ENCODE peak calls at places on chromosome 21, in five cellular contexts. B is cardiac muscle cell, W is IMR-90, I is HAP-1, K is lung. D is an unnamed sample. For H3K36me3, the result is how much of the 10 kb centered on the place peaks cover.

GRCh38 chr21:33901421-33902288 is 13.9 kb downstream of the ATP5PO start:
- DNase-seq in I (peak), K (no peak), W (peak), B (peak), D (peak)

GRCh38 chr21:29443398-29444010 is 144.8 kb downstream of the BACH1 start:
- DNase-seq in I (no peak), K (no peak), W (no peak), B (no peak), D (no peak)

GRCh38 chr21:26100573-26100972 is 70.0 kb downstream of the APP start:
- DNase-seq in W (no peak), I (no peak), B (no peak), K (no peak), D (peak)

GRCh38 chr21:17731554-17731953 is 87.6 kb downstream of the C21orf91 start:
- DNase-seq in B (no peak), I (no peak), K (no peak), W (no peak), D (no peak)

GRCh38 chr21:37339527-37339889 is 27.1 kb upstream of the DYRK1A start:
- DNase-seq in B (no peak), I (no peak), K (no peak), W (no peak), D (no peak)

GRCh38 chr21:36849461-36849860 is 117.0 kb downstream of the HLCS start:
- DNase-seq in B (no peak), W (no peak), I (no peak), K (no peak), D (no peak)

GRCh38 chr21:22516230-22516629 is 1518.0 kb downstream of the NCAM2 start:
- DNase-seq in K (no peak), B (no peak), I (no peak), W (no peak), D (no peak)

GRCh38 chr21:34956416-34957316 is 92.4 kb downstream of the RUNX1 start:
- DNase-seq in K (no peak), I (no peak), W (no peak), B (no peak), D (no peak)

GRCh38 chr21:19343711-19344110 is 940.1 kb upstream of the TMPRSS15 start:
- DNase-seq in K (no peak), I (no peak), W (no peak), B (no peak), D (no peak)

GRCh38 chr21:31413698-31414097 is 69.6 kb upstream of the TIAM1 start:
- DNase-seq in I (no peak), B (no peak), W (no peak), K (no peak), D (no peak)

GRCh38 chr21:36835383-36835795 is 131.1 kb downstream of the HLCS start:
- DNase-seq in W (no peak), B (peak), I (no peak), K (no peak), D (peak)

GRCh38 chr21:28704746-28705145 is 287.9 kb downstream of the LTN1 start:
- DNase-seq in B (peak), K (no peak), I (no peak), W (peak), D (no peak)

GRCh38 chr21:34185051-34185750 is 111.8 kb downstream of the MRPS6 start:
- DNase-seq in W (no peak), B (no peak), K (no peak), I (no peak), D (peak)

GRCh38 chr21:33392586-33392985 is 10.6 kb upstream of the IFNGR2 start:
- DNase-seq in B (no peak), W (no peak), I (no peak), K (no peak), D (no peak)

GRCh38 chr21:37717534-37717933 is 198.7 kb downstream of the KCNJ6 start:
- DNase-seq in W (no peak), K (no peak), B (no peak), I (no peak), D (no peak)

GRCh38 chr21:32413697-32414578 is 1.4 kb downstream of the EVA1C start:
- DNase-seq in W (no peak), B (no peak), K (peak), I (no peak), D (no peak)

GRCh38 chr21:37101384-37101783 is 28.3 kb downstream of the TTC3 start:
- DNase-seq in B (no peak), K (no peak), W (peak), I (no peak), D (no peak)

GRCh38 chr21:31334648-31335121 is 9.4 kb downstream of the TIAM1 start:
- DNase-seq in I (no peak), W (no peak), K (no peak), B (no peak), D (no peak)

GRCh38 chr21:31894441-31894840 is 21.6 kb downstream of the HUNK start:
- DNase-seq in K (no peak), B (no peak), W (no peak), I (no peak), D (peak)

GRCh38 chr21:37118187-37118826 is 45.3 kb downstream of the TTC3 start:
- DNase-seq in I (no peak), K (no peak), B (no peak), W (no peak), D (no peak)

GRCh38 chr21:14070049-14070893 is 140.5 kb downstream of the LIPI start:
- DNase-seq in B (no peak), W (no peak), I (no peak), K (no peak), D (no peak)

GRCh38 chr21:35511298-35512162 is 462.4 kb upstream of the RUNX1 start:
- DNase-seq in B (no peak), I (no peak), W (peak), K (no peak), D (peak)

GRCh38 chr21:27108228-27108627 is 141.3 kb upstream of the ADAMTS5 start:
- DNase-seq in B (no peak), K (no peak), W (peak), I (no peak), D (no peak)

GRCh38 chr21:29187939-29188338 is 57.5 kb downstream of the MAP3K7CL start:
- DNase-seq in W (peak), I (no peak), B (no peak), K (no peak), D (no peak)

GRCh38 chr21:32193066-32193465 is 85.8 kb downstream of the MIS18A start:
- DNase-seq in B (no peak), K (peak), I (no peak), W (no peak), D (no peak)

GRCh38 chr21:15976807-15977206 is 247.0 kb downstream of the USP25 start:
- DNase-seq in I (peak), B (peak), K (no peak), W (no peak), D (peak)

GRCh38 chr21:25107708-25108107 is 499.6 kb downstream of the MRPL39 start:
- DNase-seq in B (no peak), I (no peak), W (peak), K (no peak), D (no peak)

GRCh38 chr21:33011462-33011861 is 14.3 kb upstream of the OLIG2 start:
- DNase-seq in K (no peak), W (peak), I (no peak), B (no peak), D (peak)

GRCh38 chr21:34833465-34833864 is 164.7 kb downstream of the CLIC6 start:
- DNase-seq in W (no peak), K (no peak), I (no peak), B (no peak), D (no peak)

GRCh38 chr21:19771881-19772280 is 1226.3 kb upstream of the NCAM2 start:
- DNase-seq in K (no peak), W (no peak), B (no peak), I (no peak), D (no peak)

GRCh38 chr21:15063821-15064575 is 802 bp downstream of the NRIP1 start:
- DNase-seq in W (no peak), I (no peak), B (peak), K (peak), D (peak)

GRCh38 chr21:35559128-35559831 is 501.0 kb downstream of the SETD4 start:
- DNase-seq in W (peak), K (no peak), I (no peak), B (no peak), D (peak)

GRCh38 chr21:17925000-17925610 is 105.9 kb upstream of the C21orf91 start:
- DNase-seq in K (peak), B (peak), W (peak), I (peak), D (peak)

GRCh38 chr21:25870084-25870483 is 135.3 kb downstream of the GABPA start:
- DNase-seq in I (no peak), W (no peak), B (no peak), K (no peak), D (no peak)

DNA sequence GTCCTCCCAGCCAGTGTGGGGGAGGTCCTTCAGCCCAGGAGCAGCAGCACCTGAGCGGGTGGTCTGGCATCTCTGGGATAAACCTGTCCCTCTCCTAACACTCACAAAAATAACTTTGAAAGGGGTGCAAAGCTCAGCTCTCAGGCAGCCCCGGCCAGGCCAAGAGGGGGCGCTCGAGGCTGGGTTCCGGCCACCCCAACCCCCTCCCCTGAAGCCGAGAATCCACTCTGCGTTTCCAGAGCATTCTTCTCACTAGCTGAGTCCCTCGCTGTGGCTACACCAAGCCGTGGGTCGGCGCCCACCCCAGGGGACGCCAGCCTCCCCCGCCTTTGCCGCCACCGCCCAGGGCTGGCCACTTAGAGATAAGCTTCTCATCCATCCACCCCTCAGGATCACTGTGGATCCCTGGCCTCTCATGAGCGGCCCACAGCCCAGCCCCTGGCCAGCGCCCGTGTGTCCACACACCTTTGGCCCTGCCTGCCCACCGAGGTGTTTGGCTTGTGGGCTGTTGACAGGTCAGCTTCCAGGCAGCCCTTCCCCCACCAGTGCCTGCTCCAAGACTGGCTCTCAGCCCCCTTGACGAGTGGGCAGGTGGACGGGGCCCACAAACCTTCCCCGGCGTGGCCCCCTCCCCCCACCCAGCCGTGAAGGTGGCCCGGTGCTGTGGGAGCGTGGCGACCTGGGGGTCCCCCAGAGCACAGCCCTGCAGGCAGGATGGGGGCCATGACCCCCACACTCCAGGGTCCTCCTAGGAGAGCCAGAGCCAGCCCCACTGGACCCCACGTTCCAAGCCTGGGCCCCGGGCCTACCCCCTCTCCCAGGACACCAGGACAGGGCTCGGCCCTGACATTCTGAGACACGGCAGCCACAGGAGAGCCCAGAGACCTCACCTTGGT is 1.9 kb downstream of the FTCD start:
- DNase-seq in W (no peak), B (peak), K (no peak), I (peak), D (peak)
- H3K4me3 ChIP-seq in W (no peak), B (no peak), K (no peak), I (no peak), D (peak)

GRCh38 chr21:21102874-21103273 is 104.7 kb downstream of the NCAM2 start:
- DNase-seq in K (no peak), B (no peak), I (no peak), W (no peak), D (no peak)
- H3K36me3 ChIP-seq in K (under half), B (under half), I (under half), W (under half), D (under half)

DNA sequence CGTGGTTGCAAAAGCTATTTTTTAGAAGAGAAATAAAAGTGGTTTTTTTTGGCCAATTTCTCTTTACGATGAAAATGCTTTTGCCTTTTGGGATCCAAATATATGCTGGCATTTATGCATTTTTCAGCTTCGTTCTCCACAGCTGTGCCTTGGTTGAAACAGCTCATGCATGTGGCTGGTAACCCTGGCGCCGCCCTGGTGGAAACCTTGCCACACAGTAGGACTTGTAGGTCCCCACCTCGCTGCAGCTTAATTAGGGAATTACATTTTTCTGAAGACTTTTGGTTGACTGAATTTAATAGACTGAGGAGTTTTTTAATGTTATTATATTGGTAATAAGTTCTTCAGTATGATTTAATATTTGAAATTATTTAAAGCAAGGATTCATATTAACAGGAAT is 12.7 kb upstream of the PCP4 start:
- DNase-seq in B (no peak), W (no peak), K (no peak), I (no peak), D (no peak)
- H3K4me3 ChIP-seq in B (no peak), W (no peak), K (no peak), I (no peak), D (no peak)

GRCh38 chr21:44833663-44834062 is 15.8 kb upstream of the SUMO3 start:
- DNase-seq in K (no peak), B (no peak), I (no peak), W (no peak), D (no peak)
- H3K36me3 ChIP-seq in K (under half), B (under half), I (under half), W (under half), D (under half)

DNA sequence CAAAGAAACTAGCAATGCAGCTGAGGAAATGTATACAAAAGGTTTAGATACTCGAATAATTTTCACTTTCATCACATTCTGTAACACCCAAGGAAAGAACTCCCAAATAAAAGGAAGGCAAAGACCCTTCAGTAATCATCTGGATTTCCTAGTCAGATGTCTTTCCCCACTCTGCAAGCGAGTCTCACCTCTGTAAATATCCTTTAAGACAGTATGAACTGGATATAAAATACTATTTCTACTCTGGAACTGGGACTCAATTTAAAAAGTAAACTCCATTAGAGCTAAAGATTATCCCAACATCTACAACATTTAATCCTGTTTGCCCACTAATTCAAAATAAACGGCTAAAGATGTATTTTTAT is 27.0 kb downstream of the C2CD2 start:
- DNase-seq in B (no peak), K (no peak), W (no peak), I (no peak), D (no peak)
- H3K4me3 ChIP-seq in B (no peak), K (no peak), W (peak), I (no peak), D (no peak)

GRCh38 chr21:44088401-44088780 is 18.8 kb upstream of the PWP2 start:
- DNase-seq in K (peak), B (no peak), I (no peak), W (no peak), D (no peak)

GRCh38 chr21:44086636-44087425 is 20.4 kb upstream of the PWP2 start:
- DNase-seq in B (no peak), K (no peak), I (no peak), W (no peak), D (no peak)

GRCh38 chr21:44090332-44090731 is 16.9 kb upstream of the PWP2 start:
- DNase-seq in K (peak), B (no peak), W (no peak), I (no peak), D (no peak)

GRCh38 chr21:44087426-44088400 is 19.5 kb upstream of the PWP2 start:
- DNase-seq in K (no peak), B (no peak), W (no peak), I (no peak), D (no peak)

GRCh38 chr21:44089001-44089911 is 17.9 kb upstream of the PWP2 start:
- DNase-seq in I (no peak), K (peak), W (no peak), B (no peak), D (no peak)
- H3K36me3 ChIP-seq in I (half or more), K (under half), W (half or more), B (under half), D (under half)